ENCODE peak calls at places on chromosomes 5 and 9, in six cellular contexts. L, Q, X, B, D and R are unnamed samples.

GRCh38 chr9:21550392-21550791 is 68.3 kb upstream of the IFNE start:
- DNase-seq in D (no peak), L (no peak), B (no peak), X (no peak), Q (no peak), R (no peak)

GRCh38 chr5:145660897-145661650 is 174.1 kb downstream of the PRELID2 start:
- DNase-seq in D (peak; percentile 60), Q (no peak), B (no peak), X (no peak), L (no peak), R (no peak)

GRCh38 chr9:89352451-89352850 is 34.2 kb downstream of the SECISBP2 start:
- DNase-seq in D (no peak), X (no peak), Q (no peak), L (no peak), B (no peak), R (no peak)

GRCh38 chr5:51226420-51226735 is 156.9 kb upstream of the ISL1 start:
- DNase-seq in Q (no peak), L (no peak), D (no peak), X (peak; percentile 82), B (peak; percentile 17), R (no peak)

GRCh38 chr9:129944501-129945116 is 98.4 kb downstream of the FNBP1 start:
- DNase-seq in Q (no peak), X (no peak), L (no peak), B (no peak), D (no peak), R (no peak)

GRCh38 chr9:129383005-129383414 is 204.9 kb upstream of the IER5L start:
- DNase-seq in D (no peak), L (no peak), B (peak; percentile 72), Q (peak; percentile 70), X (peak; percentile 59), R (peak; percentile 79)

GRCh38 chr9:99819123-99819483 is 2.6 kb upstream of the NR4A3 start:
- DNase-seq in L (no peak), X (no peak), Q (no peak), D (no peak), B (no peak), R (no peak)

GRCh38 chr9:111516061-111516465 is 8.9 kb upstream of the ZNF483 start:
- DNase-seq in B (no peak), X (peak; percentile 57), D (peak; percentile 18), Q (no peak), L (no peak), R (peak; percentile 21)

GRCh38 chr9:129679537-129679936 is 14.1 kb downstream of the PRRX2 start:
- DNase-seq in L (no peak), D (no peak), Q (no peak), X (no peak), B (no peak), R (no peak)

GRCh38 chr9:121815556-121816448 is 164.4 kb downstream of the DAB2IP start:
- DNase-seq in B (no peak), X (no peak), L (no peak), D (no peak), Q (no peak), R (no peak)

GRCh38 chr9:121813811-121814210 is 162.4 kb downstream of the DAB2IP start:
- DNase-seq in L (no peak), Q (no peak), X (no peak), B (no peak), D (no peak), R (no peak)

GRCh38 chr9:121815084-121815483 is 163.7 kb downstream of the DAB2IP start:
- DNase-seq in B (no peak), L (no peak), Q (no peak), X (no peak), D (no peak), R (no peak)

GRCh38 chr9:121816449-121816817 is 165.0 kb downstream of the DAB2IP start:
- DNase-seq in D (no peak), L (no peak), X (no peak), Q (no peak), B (no peak), R (no peak)

GRCh38 chr9:121814594-121814993 is 163.2 kb downstream of the DAB2IP start:
- DNase-seq in B (no peak), D (no peak), Q (no peak), L (no peak), X (no peak), R (no peak)
- H3K4me1 ChIP-seq in B (no peaks in the 10 kb centered on the region), D (peaks cover 3% of the 10 kb centered on the region), Q (peaks cover 5% of the 10 kb centered on the region), L (no peaks in the 10 kb centered on the region), X (peaks cover 4% of the 10 kb centered on the region), R (no peaks in the 10 kb centered on the region)

DNA sequence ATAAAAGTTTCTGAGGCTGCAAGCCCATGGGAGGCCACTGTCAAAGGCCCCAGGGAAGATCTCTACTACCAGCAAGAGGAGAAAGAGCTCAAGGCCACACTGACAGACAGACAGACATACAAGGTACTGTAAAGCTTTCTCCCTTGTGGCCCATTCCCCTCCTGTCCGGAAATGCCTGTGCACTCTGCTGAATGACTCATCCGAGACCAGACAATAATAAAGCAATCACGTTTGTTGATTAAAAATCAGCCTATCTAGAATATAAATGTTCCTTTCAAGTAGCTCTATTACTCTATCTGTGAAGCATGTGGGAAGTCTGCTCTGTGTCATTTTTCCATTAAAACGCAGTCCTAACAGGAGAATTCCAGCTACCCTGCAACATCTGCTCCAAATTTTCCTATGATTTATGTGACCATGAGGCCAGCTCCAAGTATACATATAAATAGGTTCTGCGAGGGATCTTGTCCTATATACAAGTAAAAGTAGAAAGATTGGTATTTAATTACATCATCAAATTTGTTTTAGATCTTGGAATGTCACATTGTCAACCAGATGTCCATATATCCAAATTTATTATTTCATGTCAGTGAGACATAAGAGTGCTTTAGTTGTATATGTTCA is 34.8 kb upstream of the TGFBI start:
- DNase-seq in L (no peak), Q (peak; percentile 78), B (no peak), X (no peak), D (peak; percentile 96), R (peak; percentile 25)
- H3K4me2 ChIP-seq in L (no peak overlapping the region), Q (peak overlapping the region; percentile 51), B (no peak overlapping the region), X (no peak overlapping the region), D (peak overlapping the region; percentile 55), R (peak overlapping the region; percentile 10)

DNA sequence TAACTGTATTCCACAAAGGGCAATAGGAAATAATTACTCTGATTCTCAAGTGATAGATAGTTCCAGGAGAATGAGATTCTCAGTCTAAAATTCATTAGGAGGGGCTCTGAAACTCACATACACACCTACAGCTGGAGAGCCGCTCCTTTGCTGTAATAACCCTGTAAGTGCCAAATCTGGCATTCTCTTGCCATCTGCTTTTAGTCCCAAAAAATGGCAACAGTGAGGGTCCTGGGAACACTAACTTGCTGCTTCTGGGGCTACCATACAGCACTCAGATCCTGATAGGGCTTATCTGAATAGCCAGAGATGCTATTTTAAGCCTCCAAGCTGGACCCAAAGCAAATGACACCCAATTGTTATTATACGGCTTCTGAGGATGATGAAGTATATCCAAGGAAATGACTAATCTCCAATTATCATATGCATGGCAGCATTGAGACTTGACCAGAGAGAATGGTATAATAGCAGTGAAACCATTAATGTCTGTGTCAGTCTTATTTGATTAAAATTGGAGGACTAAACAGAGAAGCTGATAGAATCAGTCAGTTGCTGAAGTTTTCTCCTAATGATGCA is 200.6 kb downstream of the EFNA5 start:
- DNase-seq in X (no peak), L (no peak), Q (no peak), D (peak; percentile 41), B (peak; percentile 63), R (peak; percentile 55)
- H3K4me1 ChIP-seq in X (peaks cover 28% of the 10 kb centered on the region), L (peaks cover 22% of the 10 kb centered on the region), Q (peaks cover 18% of the 10 kb centered on the region), D (peaks cover 16% of the 10 kb centered on the region), B (peaks cover 63% of the 10 kb centered on the region), R (peaks cover 91% of the 10 kb centered on the region)

GRCh38 chr5:159645194-159645846 is 271.0 kb upstream of the ADRA1B start:
- DNase-seq in B (no peak), X (no peak), Q (no peak), L (no peak), D (no peak), R (no peak)
- H3K4me2 ChIP-seq in B (no peak overlapping the region), X (no peak overlapping the region), Q (no peak overlapping the region), L (no peak overlapping the region), D (no peak overlapping the region), R (no peak overlapping the region)

DNA sequence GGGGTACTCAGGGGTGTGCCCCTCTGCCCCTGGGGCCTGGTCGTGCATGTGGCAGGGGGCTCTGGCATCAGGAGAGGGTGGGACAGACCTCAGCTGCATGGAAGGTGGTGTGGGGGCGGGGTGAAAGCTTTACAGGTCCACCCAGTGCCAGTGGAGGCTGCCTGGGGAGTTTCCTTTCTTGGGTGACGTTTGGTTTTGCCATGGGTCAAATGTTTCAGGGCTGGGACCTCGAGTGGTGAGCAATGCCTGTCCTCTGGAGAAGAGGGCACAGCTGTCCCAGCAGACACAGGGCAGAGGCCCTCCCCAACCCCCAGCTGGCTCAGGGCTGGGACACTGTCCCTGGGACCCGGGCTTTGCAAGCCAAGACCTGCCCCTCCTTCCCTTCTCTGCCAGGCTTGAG is 3.6 kb downstream of the RXRA start:
- DNase-seq in X (no peak), L (no peak), Q (no peak), D (no peak), B (peak; percentile 60), R (no peak)
- H3K4me1 ChIP-seq in X (no peaks in the 10 kb centered on the region), L (peaks cover 20% of the 10 kb centered on the region), Q (peaks cover 79% of the 10 kb centered on the region), D (peaks cover 53% of the 10 kb centered on the region), B (peaks cover 56% of the 10 kb centered on the region), R (peaks cover 11% of the 10 kb centered on the region)

GRCh38 chr5:139182528-139183296 is 15.5 kb downstream of the SIL1 start:
- DNase-seq in X (no peak), L (no peak), D (no peak), Q (no peak), B (no peak), R (no peak)
- H3K4me2 ChIP-seq in X (no peak overlapping the region), L (no peak overlapping the region), D (no peak overlapping the region), Q (no peak overlapping the region), B (peak overlapping the region; percentile 47), R (no peak overlapping the region)

DNA sequence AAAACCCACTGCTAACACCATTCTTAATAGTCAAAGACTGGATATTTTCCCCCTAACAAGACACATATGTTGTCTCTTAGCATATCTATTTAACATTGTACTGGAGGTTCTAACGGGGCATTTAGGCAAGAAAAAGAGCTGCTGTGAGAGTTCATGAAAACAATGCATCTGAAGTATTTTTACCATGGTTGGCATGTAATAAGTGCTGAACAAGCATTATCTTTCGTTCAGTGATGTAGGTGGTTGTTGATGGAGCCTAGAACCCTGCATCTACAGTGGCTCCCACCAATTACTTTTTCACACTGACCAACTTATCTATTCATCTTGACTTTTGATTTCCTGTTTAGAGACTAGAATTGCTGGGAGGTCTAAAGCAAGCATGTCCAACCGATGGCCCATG is 12.8 kb downstream of the B4GALT1 start:
- DNase-seq in B (no peak), Q (no peak), L (no peak), D (no peak), X (no peak), R (no peak)
- H3K4me1 ChIP-seq in B (peaks cover 63% of the 10 kb centered on the region), Q (peaks cover 28% of the 10 kb centered on the region), L (peaks cover 6% of the 10 kb centered on the region), D (peaks cover 24% of the 10 kb centered on the region), X (peaks cover 3% of the 10 kb centered on the region), R (peaks cover 59% of the 10 kb centered on the region)

GRCh38 chr9:96556701-96557461 is 62.8 kb downstream of the CDC14B start:
- DNase-seq in L (no peak), D (no peak), B (no peak), Q (no peak), X (no peak), R (no peak)

GRCh38 chr9:96553070-96553469 is 66.6 kb downstream of the CDC14B start:
- DNase-seq in L (no peak), X (no peak), Q (no peak), D (peak; percentile 88), B (peak; percentile 73), R (peak; percentile 80)

GRCh38 chr9:96554326-96554725 is 65.3 kb downstream of the CDC14B start:
- DNase-seq in D (peak; percentile 43), L (no peak), Q (no peak), X (no peak), B (no peak), R (no peak)

GRCh38 chr9:96555567-96556386 is 63.9 kb downstream of the CDC14B start:
- DNase-seq in Q (no peak), X (no peak), L (no peak), B (no peak), D (peak; percentile 44), R (no peak)

GRCh38 chr9:96554801-96555566 is 64.7 kb downstream of the CDC14B start:
- DNase-seq in X (no peak), Q (no peak), D (peak; percentile 62), L (no peak), B (no peak), R (no peak)
- H3K4me2 ChIP-seq in X (no peak overlapping the region), Q (peak overlapping the region; percentile 73), D (peak overlapping the region; percentile 27), L (no peak overlapping the region), B (no peak overlapping the region), R (no peak overlapping the region)